ENCODE peak calls at places on chromosomes 1 and 21, in seven cellular contexts. One of them, this sample, is unnamed.

GRCh38 chr1:165114889-165115285 is 241.6 kb downstream of the LMX1A start:
- DNase-seq in prostate gland: no peak
- DNase-seq in right lobe of liver: no peak
- DNase-seq in endodermal cell: no peak
- DNase-seq in RWPE2: no peak
- DNase-seq in esophagus muscularis mucosa: no peak
- DNase-seq in H1: no peak
- DNase-seq in this sample: no peak

GRCh38 chr1:183735069-183735860 is 69.7 kb upstream of the RGL1 start:
- DNase-seq in prostate gland: no peak
- DNase-seq in right lobe of liver: no peak
- DNase-seq in RWPE2: no peak
- DNase-seq in endodermal cell: no peak
- DNase-seq in esophagus muscularis mucosa: no peak
- DNase-seq in H1: no peak
- DNase-seq in this sample: no peak

GRCh38 chr21:32549454-32549853 is 35.9 kb downstream of the TCP10L start:
- DNase-seq in RWPE2: no peak
- DNase-seq in esophagus muscularis mucosa: no peak
- DNase-seq in right lobe of liver: no peak
- DNase-seq in H1: no peak
- DNase-seq in endodermal cell: no peak
- DNase-seq in prostate gland: no peak
- DNase-seq in this sample: no peak

GRCh38 chr1:13797397-13797796 is 97.4 kb downstream of the PRDM2 start:
- DNase-seq in RWPE2: no peak
- DNase-seq in H1: no peak
- DNase-seq in right lobe of liver: no peak
- DNase-seq in esophagus muscularis mucosa: no peak
- DNase-seq in endodermal cell: no peak
- DNase-seq in prostate gland: no peak
- DNase-seq in this sample: no peak

GRCh38 chr1:222047370-222047769 is 305.5 kb upstream of the DUSP10 start:
- DNase-seq in esophagus muscularis mucosa: no peak
- DNase-seq in RWPE2: no peak
- DNase-seq in prostate gland: no peak
- DNase-seq in right lobe of liver: no peak
- DNase-seq in endodermal cell: no peak
- DNase-seq in H1: no peak
- DNase-seq in this sample: no peak

GRCh38 chr21:18725653-18726052 is 322.1 kb upstream of the TMPRSS15 start:
- DNase-seq in endodermal cell: peak
- DNase-seq in prostate gland: no peak
- DNase-seq in H1: no peak
- DNase-seq in esophagus muscularis mucosa: no peak
- DNase-seq in right lobe of liver: no peak
- DNase-seq in RWPE2: no peak
- DNase-seq in this sample: no peak

GRCh38 chr1:70331962-70332361 is 22.6 kb downstream of the ANKRD13C start:
- DNase-seq in RWPE2: no peak
- DNase-seq in prostate gland: no peak
- DNase-seq in right lobe of liver: no peak
- DNase-seq in H1: no peak
- DNase-seq in endodermal cell: no peak
- DNase-seq in esophagus muscularis mucosa: no peak
- DNase-seq in this sample: no peak

GRCh38 chr1:92961896-92962752 is 862 bp upstream of the DIPK1A start:
- DNase-seq in right lobe of liver: peak
- DNase-seq in esophagus muscularis mucosa: no peak
- DNase-seq in prostate gland: no peak
- DNase-seq in endodermal cell: peak
- DNase-seq in RWPE2: peak
- DNase-seq in H1: no peak
- DNase-seq in this sample: no peak

GRCh38 chr1:85244271-85245053 is 15.0 kb downstream of the C1orf52 start:
- DNase-seq in H1: no peak
- DNase-seq in prostate gland: no peak
- DNase-seq in RWPE2: no peak
- DNase-seq in right lobe of liver: no peak
- DNase-seq in endodermal cell: no peak
- DNase-seq in esophagus muscularis mucosa: no peak
- DNase-seq in this sample: no peak

GRCh38 chr1:12185036-12185435 is 18.2 kb downstream of the TNFRSF1B start:
- DNase-seq in esophagus muscularis mucosa: no peak
- DNase-seq in right lobe of liver: no peak
- DNase-seq in RWPE2: no peak
- DNase-seq in H1: no peak
- DNase-seq in prostate gland: no peak
- DNase-seq in endodermal cell: no peak
- DNase-seq in this sample: no peak

GRCh38 chr1:12182410-12182946 is 15.7 kb downstream of the TNFRSF1B start:
- DNase-seq in endodermal cell: no peak
- DNase-seq in esophagus muscularis mucosa: no peak
- DNase-seq in H1: no peak
- DNase-seq in prostate gland: no peak
- DNase-seq in RWPE2: no peak
- DNase-seq in right lobe of liver: no peak
- DNase-seq in this sample: no peak

GRCh38 chr1:12185556-12186276 is 18.9 kb downstream of the TNFRSF1B start:
- DNase-seq in right lobe of liver: no peak
- DNase-seq in endodermal cell: no peak
- DNase-seq in esophagus muscularis mucosa: no peak
- DNase-seq in prostate gland: no peak
- DNase-seq in RWPE2: no peak
- DNase-seq in H1: no peak
- DNase-seq in this sample: no peak

GRCh38 chr1:12183095-12183794 is 16.5 kb downstream of the TNFRSF1B start:
- DNase-seq in esophagus muscularis mucosa: no peak
- DNase-seq in endodermal cell: no peak
- DNase-seq in right lobe of liver: no peak
- DNase-seq in RWPE2: no peak
- DNase-seq in prostate gland: no peak
- DNase-seq in H1: no peak
- DNase-seq in this sample: no peak

GRCh38 chr1:12184008-12184681 is 17.4 kb downstream of the TNFRSF1B start:
- DNase-seq in endodermal cell: no peak
- DNase-seq in prostate gland: peak
- DNase-seq in H1: no peak
- DNase-seq in RWPE2: no peak
- DNase-seq in esophagus muscularis mucosa: peak
- DNase-seq in right lobe of liver: peak
- DNase-seq in this sample: peak
- TF ChIP-seq CTCF in endodermal cell: no peak
- TF ChIP-seq CTCF in prostate gland: peak
- TF ChIP-seq CTCF in H1: no peak
- TF ChIP-seq CTCF in RWPE2: no peak
- TF ChIP-seq CTCF in esophagus muscularis mucosa: peak
- TF ChIP-seq CTCF in right lobe of liver: peak
- TF ChIP-seq CTCF in this sample: peak

GRCh38 chr1:208944981-208945451 is 638.5 kb upstream of the CAMK1G start:
- DNase-seq in prostate gland: no peak
- DNase-seq in RWPE2: no peak
- DNase-seq in H1: no peak
- DNase-seq in esophagus muscularis mucosa: no peak
- DNase-seq in right lobe of liver: no peak
- DNase-seq in endodermal cell: no peak
- DNase-seq in this sample: no peak
- H3K4me3 ChIP-seq in prostate gland: no peak
- H3K4me3 ChIP-seq in RWPE2: no peak
- H3K4me3 ChIP-seq in H1: no peak
- H3K4me3 ChIP-seq in esophagus muscularis mucosa: no peak
- H3K4me3 ChIP-seq in right lobe of liver: no peak
- H3K4me3 ChIP-seq in endodermal cell: no peak
- H3K4me3 ChIP-seq in this sample: no peak

GRCh38 chr1:150551049-150551783 is 2.0 kb downstream of the ADAMTSL4 start:
- DNase-seq in prostate gland: no peak
- DNase-seq in endodermal cell: peak
- DNase-seq in right lobe of liver: peak
- DNase-seq in esophagus muscularis mucosa: no peak
- DNase-seq in H1: no peak
- DNase-seq in RWPE2: no peak
- DNase-seq in this sample: no peak

GRCh38 chr1:150552692-150553278 is 3.6 kb downstream of the ADAMTSL4 start:
- DNase-seq in esophagus muscularis mucosa: no peak
- DNase-seq in prostate gland: no peak
- DNase-seq in right lobe of liver: peak
- DNase-seq in endodermal cell: no peak
- DNase-seq in H1: no peak
- DNase-seq in RWPE2: no peak
- DNase-seq in this sample: no peak

GRCh38 chr1:150553392-150554085 is 4.3 kb downstream of the ADAMTSL4 start:
- DNase-seq in RWPE2: no peak
- DNase-seq in right lobe of liver: peak
- DNase-seq in H1: no peak
- DNase-seq in endodermal cell: no peak
- DNase-seq in esophagus muscularis mucosa: no peak
- DNase-seq in prostate gland: no peak
- DNase-seq in this sample: no peak

GRCh38 chr1:150550222-150551048 is 1.2 kb downstream of the ADAMTSL4 start:
- DNase-seq in esophagus muscularis mucosa: no peak
- DNase-seq in right lobe of liver: peak
- DNase-seq in H1: no peak
- DNase-seq in RWPE2: no peak
- DNase-seq in endodermal cell: peak
- DNase-seq in prostate gland: no peak
- DNase-seq in this sample: no peak

GRCh38 chr1:150551784-150552691 is 2.8 kb downstream of the ADAMTSL4 start:
- DNase-seq in esophagus muscularis mucosa: peak
- DNase-seq in RWPE2: peak
- DNase-seq in right lobe of liver: peak
- DNase-seq in endodermal cell: peak
- DNase-seq in H1: no peak
- DNase-seq in prostate gland: peak
- DNase-seq in this sample: peak
- H3K27ac ChIP-seq in esophagus muscularis mucosa: peak
- H3K27ac ChIP-seq in RWPE2: peak
- H3K27ac ChIP-seq in right lobe of liver: peak
- H3K27ac ChIP-seq in endodermal cell: no peak
- H3K27ac ChIP-seq in H1: no peak
- H3K27ac ChIP-seq in prostate gland: peak
- H3K27ac ChIP-seq in this sample: peak

DNA sequence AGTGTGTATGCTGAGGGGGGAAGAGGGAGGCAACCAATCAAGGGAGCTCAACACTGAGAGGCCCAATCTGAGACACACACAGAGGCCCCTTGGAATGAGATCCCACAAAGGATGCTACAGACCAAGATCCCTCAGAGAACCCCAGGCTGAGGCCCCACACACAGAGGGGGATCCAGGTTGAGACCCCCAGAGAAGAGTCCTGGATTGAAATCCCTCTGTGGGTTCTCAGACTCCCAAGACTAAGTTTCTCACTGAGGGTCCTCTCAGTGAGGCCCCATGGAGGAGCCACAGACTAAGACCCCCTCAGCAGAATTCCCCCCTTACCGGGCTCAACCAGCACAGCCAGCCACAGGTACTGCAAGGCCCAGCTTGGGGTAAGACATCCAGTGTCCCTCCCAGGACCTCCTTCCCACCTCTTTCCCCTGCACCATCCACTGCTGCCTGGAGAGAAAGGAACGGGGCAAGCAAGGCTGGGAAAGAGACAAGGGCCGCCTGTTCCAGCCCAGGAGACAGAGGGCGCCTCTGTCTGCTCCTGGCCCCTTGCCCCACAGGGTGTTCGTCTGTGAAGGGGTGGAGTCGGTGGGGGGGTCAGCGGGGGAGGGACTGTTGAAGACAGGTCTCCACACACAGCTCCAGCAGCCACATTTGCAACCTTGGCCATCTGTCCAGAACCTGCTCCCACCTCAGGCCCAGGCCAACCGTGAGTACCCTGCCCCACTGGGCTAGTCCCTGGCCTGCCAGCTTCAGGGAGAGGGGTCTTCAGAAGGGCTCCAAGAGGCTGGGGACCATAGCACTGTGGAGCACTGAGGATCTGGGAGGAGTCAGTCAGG is at the start of gene S100A1:
- DNase-seq in endodermal cell: peak
- DNase-seq in RWPE2: no peak
- DNase-seq in prostate gland: no peak
- DNase-seq in right lobe of liver: no peak
- DNase-seq in esophagus muscularis mucosa: no peak
- DNase-seq in H1: no peak
- DNase-seq in this sample: no peak
- TF ChIP-seq CTCF in endodermal cell: no peak
- TF ChIP-seq CTCF in RWPE2: peak
- TF ChIP-seq CTCF in prostate gland: no peak
- TF ChIP-seq CTCF in right lobe of liver: no peak
- TF ChIP-seq CTCF in esophagus muscularis mucosa: no peak
- TF ChIP-seq CTCF in H1: no peak
- TF ChIP-seq CTCF in this sample: no peak

DNA sequence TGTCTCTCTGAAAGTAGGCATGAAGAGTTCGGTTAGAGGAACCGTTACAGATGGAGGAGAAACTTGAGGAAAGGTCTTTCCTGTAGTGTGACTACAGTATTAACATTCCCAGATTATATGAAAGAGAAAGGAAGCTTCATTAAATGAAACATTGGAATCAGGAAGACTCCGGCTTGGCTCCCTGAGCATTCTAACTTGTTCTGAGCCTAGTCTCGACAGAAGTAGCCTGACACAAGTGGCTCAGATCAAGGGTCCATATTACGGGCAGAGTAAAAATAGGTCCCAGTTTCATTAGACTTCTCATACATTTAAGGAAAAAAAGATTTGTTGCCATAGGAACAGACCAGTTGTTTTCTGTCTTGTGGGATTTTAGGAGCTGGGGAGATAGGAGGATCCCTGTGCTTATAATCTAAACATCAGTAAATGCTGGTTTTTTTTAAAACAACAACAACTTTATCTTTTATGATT is 12.8 kb downstream of the SMAP2 start:
- DNase-seq in right lobe of liver: no peak
- DNase-seq in esophagus muscularis mucosa: no peak
- DNase-seq in prostate gland: no peak
- DNase-seq in H1: no peak
- DNase-seq in RWPE2: no peak
- DNase-seq in endodermal cell: no peak
- DNase-seq in this sample: no peak
- H3K4me3 ChIP-seq in right lobe of liver: no peak
- H3K4me3 ChIP-seq in esophagus muscularis mucosa: peak
- H3K4me3 ChIP-seq in prostate gland: no peak
- H3K4me3 ChIP-seq in H1: no peak
- H3K4me3 ChIP-seq in RWPE2: no peak
- H3K4me3 ChIP-seq in endodermal cell: peak
- H3K4me3 ChIP-seq in this sample: peak

GRCh38 chr1:207007352-207008033 is 25.1 kb downstream of the C1orf116 start:
- DNase-seq in endodermal cell: no peak
- DNase-seq in prostate gland: peak
- DNase-seq in RWPE2: peak
- DNase-seq in esophagus muscularis mucosa: no peak
- DNase-seq in H1: no peak
- DNase-seq in right lobe of liver: no peak
- DNase-seq in this sample: no peak
- H3K27ac ChIP-seq in endodermal cell: no peak
- H3K27ac ChIP-seq in prostate gland: peak
- H3K27ac ChIP-seq in RWPE2: peak
- H3K27ac ChIP-seq in esophagus muscularis mucosa: no peak
- H3K27ac ChIP-seq in H1: no peak
- H3K27ac ChIP-seq in right lobe of liver: no peak
- H3K27ac ChIP-seq in this sample: peak

This sample was measured in upper lobe of right lung.